ENCODE peak calls at places on chromosome 6, in nine cellular contexts. P is GM12865, U is MM.1S, X is lower leg skin, F is left ventricle myocardium inferior, N is kidney, V is colonic mucosa, I is kidney epithelial cell, D is pancreas. G is an unnamed sample.

GRCh38 chr6:14762077-14762476 is 483.8 kb upstream of the JARID2 start:
- DNase-seq in P (no peak), U (no peak), X (peak), F (no peak), N (no peak), V (peak), I (no peak), D (no peak), G (no peak)

GRCh38 chr6:36612101-36612625 is 18.0 kb downstream of the SRSF3 start:
- DNase-seq in P (no peak), U (no peak), X (peak), F (no peak), N (no peak), V (no peak), I (no peak), D (peak), G (no peak)

GRCh38 chr6:135812085-135812526 is 39.4 kb upstream of the PDE7B start:
- DNase-seq in P (no peak), U (no peak), X (peak), F (peak), N (no peak), V (no peak), I (no peak), D (no peak), G (no peak)

GRCh38 chr6:140202964-140203363 is 828.5 kb upstream of the CITED2 start:
- DNase-seq in P (no peak), U (no peak), X (no peak), F (no peak), N (no peak), V (no peak), I (no peak), D (no peak), G (no peak)

GRCh38 chr6:170255426-170256125 is 35.3 kb downstream of the DLL1 start:
- DNase-seq in P (no peak), U (no peak), X (no peak), F (no peak), N (no peak), V (no peak), I (no peak), D (peak), G (no peak)

GRCh38 chr6:28124350-28124970 is at the start of gene ZSCAN16:
- DNase-seq in P (peak), U (peak), X (peak), F (peak), N (peak), V (peak), I (peak), D (peak), G (peak)

GRCh38 chr6:3500262-3501001 is 43.6 kb upstream of the SLC22A23 start:
- DNase-seq in P (no peak), U (no peak), X (no peak), F (no peak), N (no peak), V (no peak), I (no peak), D (no peak), G (no peak)

GRCh38 chr6:166106076-166106686 is 61.5 kb downstream of the TBXT start:
- DNase-seq in P (peak), U (peak), X (peak), F (peak), N (no peak), V (peak), I (no peak), D (peak), G (no peak)

GRCh38 chr6:139250296-139251274 is 41.2 kb downstream of the TXLNB start:
- DNase-seq in P (peak), U (peak), X (peak), F (peak), N (no peak), V (peak), I (no peak), D (peak), G (no peak)

GRCh38 chr6:37306026-37306425 is 47.8 kb upstream of the RNF8 start:
- DNase-seq in P (no peak), U (peak), X (no peak), F (no peak), N (no peak), V (no peak), I (no peak), D (no peak), G (no peak)

GRCh38 chr6:17381429-17382147 is 11.8 kb upstream of the CAP2 start:
- DNase-seq in P (no peak), U (no peak), X (no peak), F (no peak), N (no peak), V (no peak), I (no peak), D (no peak), G (no peak)

GRCh38 chr6:33583591-33584155 is 3.6 kb upstream of the BAK1 start:
- DNase-seq in P (no peak), U (no peak), X (no peak), F (no peak), N (no peak), V (no peak), I (no peak), D (no peak), G (no peak)

GRCh38 chr6:108942556-108943492 is 94.6 kb downstream of the ARMC2 start:
- DNase-seq in P (no peak), U (peak), X (no peak), F (no peak), N (no peak), V (no peak), I (no peak), D (no peak), G (no peak)

GRCh38 chr6:111024661-111025060 is 42.8 kb downstream of the RPF2 start:
- DNase-seq in P (no peak), U (no peak), X (no peak), F (no peak), N (no peak), V (no peak), I (no peak), D (no peak), G (no peak)

GRCh38 chr6:127855542-127856159 is 45.2 kb downstream of the THEMIS start:
- DNase-seq in P (peak), U (peak), X (no peak), F (no peak), N (no peak), V (no peak), I (no peak), D (no peak), G (no peak)

GRCh38 chr6:84773431-84774173 is 9.2 kb upstream of the TBX18 start:
- DNase-seq in P (no peak), U (peak), X (peak), F (peak), N (peak), V (no peak), I (no peak), D (peak), G (peak)

GRCh38 chr6:148805767-148806166 is 58.9 kb downstream of the UST start:
- DNase-seq in P (no peak), U (no peak), X (no peak), F (no peak), N (no peak), V (no peak), I (no peak), D (no peak), G (no peak)

GRCh38 chr6:156988276-156989158 is 211.3 kb downstream of the ARID1B start:
- DNase-seq in P (peak), U (peak), X (no peak), F (no peak), N (no peak), V (peak), I (no peak), D (no peak), G (peak)

GRCh38 chr6:35295521-35296315 is 1.9 kb upstream of the DEF6 start:
- DNase-seq in P (no peak), U (no peak), X (no peak), F (no peak), N (no peak), V (no peak), I (no peak), D (no peak), G (no peak)
- TF ChIP-seq CTCF in P (no peak), U (no peak), X (no peak), F (no peak), N (no peak), V (no peak), I (no peak), D (no peak), G (no peak)

DNA sequence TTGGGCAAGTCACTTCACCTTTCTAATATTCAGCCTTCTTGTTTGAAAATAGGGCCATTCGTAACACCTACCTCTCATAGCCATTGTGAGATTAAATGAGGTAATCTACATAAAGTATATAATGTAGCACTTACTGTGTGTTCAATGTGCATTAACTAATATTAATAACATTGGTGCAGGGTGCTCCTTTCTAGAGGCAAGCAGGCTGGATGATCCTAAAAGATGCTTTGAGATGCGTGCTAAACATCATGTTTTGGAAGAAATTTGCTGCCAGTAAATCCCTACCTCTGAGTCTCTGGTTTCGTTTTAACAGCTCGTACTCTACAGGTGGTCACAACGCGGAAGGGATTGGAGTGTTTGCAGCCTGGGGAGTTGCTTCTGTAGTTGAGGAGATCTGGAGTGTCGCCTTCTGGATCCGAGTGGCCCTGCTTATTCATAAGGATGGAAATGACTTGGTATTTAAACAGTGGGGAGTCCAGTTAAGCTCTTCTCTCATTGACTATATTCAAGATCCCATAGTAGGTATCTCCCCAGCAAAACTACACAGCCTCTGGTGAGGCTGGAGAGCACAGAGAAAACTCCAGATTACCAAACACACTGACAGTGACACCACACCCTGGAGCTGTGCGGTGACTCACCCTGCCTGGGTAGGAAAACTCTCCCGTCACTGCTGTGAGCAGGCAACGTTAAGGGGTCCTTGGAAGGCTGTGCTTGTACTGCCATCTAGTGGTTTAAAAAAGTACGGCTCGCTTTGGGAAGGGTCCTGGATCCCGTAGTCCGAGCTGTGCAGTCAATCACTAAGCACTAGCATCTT is 107.9 kb downstream of the MAP3K7 start:
- DNase-seq in P (peak), U (peak), X (peak), F (peak), N (peak), V (peak), I (peak), D (peak), G (peak)
- H3K4me3 ChIP-seq in P (no peak), U (no peak), X (no peak), F (no peak), N (no peak), V (no peak), I (no peak), D (no peak), G (no peak)

GRCh38 chr6:132304891-132305305 is 96.4 kb downstream of the MOXD1 start:
- DNase-seq in P (no peak), U (no peak), X (peak), F (no peak), N (peak), V (peak), I (no peak), D (no peak), G (no peak)

GRCh38 chr6:132298344-132298949 is 102.8 kb downstream of the MOXD1 start:
- DNase-seq in P (peak), U (peak), X (no peak), F (no peak), N (no peak), V (peak), I (no peak), D (no peak), G (no peak)

GRCh38 chr6:132300323-132300949 is 100.8 kb downstream of the MOXD1 start:
- DNase-seq in P (peak), U (peak), X (no peak), F (no peak), N (no peak), V (peak), I (no peak), D (no peak), G (no peak)
- TF ChIP-seq CTCF in P (peak), U (peak), X (no peak), F (peak), N (peak), V (peak), I (peak), D (no peak), G (peak)

GRCh38 chr6:42123379-42124103 is 18.9 kb downstream of the C6orf132 start:
- DNase-seq in P (no peak), U (no peak), X (no peak), F (no peak), N (no peak), V (no peak), I (no peak), D (no peak), G (no peak)
- H3K4me3 ChIP-seq in P (no peak), U (no peak), X (no peak), F (no peak), N (no peak), V (no peak), I (no peak), D (no peak), G (no peak)

G was measured in GM06990.